ENCODE peak calls at places on chromosomes 16 and 17, in seven cellular contexts. P, T, C, Y, Q, N and Z are unnamed samples.

GRCh38 chr17:82520041-82520910 is 744 bp downstream of the FOXK2 start:
- DNase-seq in C (no peak), Y (peak), Q (peak), T (peak), N (peak), P (no peak), Z (no peak)

GRCh38 chr17:77857613-77858012 is 100.9 kb upstream of the TNRC6C start:
- DNase-seq in P (no peak), N (no peak), Q (no peak), T (no peak), Y (no peak), C (no peak), Z (no peak)

GRCh38 chr16:337437-337836 is 15.1 kb downstream of the AXIN1 start:
- DNase-seq in N (no peak), P (no peak), T (no peak), Q (no peak), C (no peak), Y (no peak), Z (no peak)

GRCh38 chr16:3317315-3317999 is 12.2 kb downstream of the ZNF75A start:
- DNase-seq in Y (no peak), Q (peak), C (no peak), T (peak), N (no peak), P (no peak), Z (no peak)

GRCh38 chr17:59890720-59891119 is 2.0 kb downstream of the TUBD1 start:
- DNase-seq in P (no peak), T (peak), Y (no peak), C (no peak), N (no peak), Q (peak), Z (no peak)

GRCh38 chr17:58365185-58365979 is 13.4 kb upstream of the SUPT4H1 start:
- DNase-seq in Q (no peak), C (no peak), N (no peak), Y (no peak), P (no peak), T (no peak), Z (no peak)

GRCh38 chr16:90004577-90004976 is 14.7 kb downstream of the DBNDD1 start:
- DNase-seq in N (no peak), T (peak), C (no peak), P (no peak), Q (no peak), Y (no peak), Z (no peak)

GRCh38 chr16:68075980-68076379 is 9.2 kb upstream of the NFATC3 start:
- DNase-seq in Y (no peak), C (no peak), Q (no peak), N (no peak), T (no peak), P (no peak), Z (no peak)

GRCh38 chr17:75288784-75289121 is 480 bp downstream of the SLC25A19 start:
- DNase-seq in Y (no peak), N (no peak), C (no peak), P (peak), T (peak), Q (peak), Z (no peak)

GRCh38 chr16:53999123-53999522 is 287.5 kb downstream of the IRX3 start:
- DNase-seq in C (no peak), T (no peak), Q (no peak), P (no peak), Y (no peak), N (no peak), Z (no peak)

GRCh38 chr16:59684911-59685310 is 950.8 kb upstream of the GOT2 start:
- DNase-seq in C (no peak), P (no peak), Y (no peak), N (no peak), T (peak), Q (no peak), Z (no peak)

GRCh38 chr17:37826497-37827115 is 81.7 kb upstream of the HNF1B start:
- DNase-seq in C (no peak), P (no peak), Y (no peak), T (no peak), N (no peak), Q (no peak), Z (no peak)

GRCh38 chr16:27285676-27286196 is 17.2 kb upstream of the NSMCE1 start:
- DNase-seq in T (no peak), Q (no peak), Y (no peak), P (no peak), C (no peak), N (no peak), Z (no peak)

GRCh38 chr16:51719376-51719775 is 568.3 kb upstream of the SALL1 start:
- DNase-seq in Q (no peak), Y (no peak), P (no peak), C (no peak), T (no peak), N (no peak), Z (no peak)

GRCh38 chr16:55622302-55622701 is 33.5 kb upstream of the SLC6A2 start:
- DNase-seq in Y (no peak), C (no peak), N (no peak), T (no peak), Q (no peak), P (no peak), Z (no peak)

GRCh38 chr16:14539156-14539555 is 90.9 kb downstream of the PARN start:
- DNase-seq in C (no peak), T (no peak), N (no peak), P (no peak), Q (no peak), Y (no peak), Z (no peak)

GRCh38 chr16:55981557-55981956 is 106.4 kb upstream of the CES5A start:
- DNase-seq in C (no peak), P (no peak), T (no peak), Q (no peak), Y (no peak), N (no peak), Z (no peak)

GRCh38 chr16:424033-424622 is 1.3 kb upstream of the RAB11FIP3 start:
- DNase-seq in N (no peak), Q (peak), C (peak), Y (no peak), T (peak), P (no peak), Z (peak)

GRCh38 chr17:48894886-48895285 is 2.3 kb downstream of the ATP5MC1 start:
- DNase-seq in P (no peak), Q (no peak), Y (no peak), N (no peak), T (no peak), C (no peak), Z (no peak)

GRCh38 chr17:34665150-34665802 is 85.9 kb downstream of the TMEM132E start:
- DNase-seq in N (no peak), C (no peak), T (no peak), Q (no peak), P (no peak), Y (no peak), Z (no peak)

GRCh38 chr17:48054238-48055185 is 6.4 kb downstream of the NFE2L1 start:
- DNase-seq in N (no peak), C (no peak), Y (no peak), Q (peak), P (peak), T (no peak), Z (no peak)

GRCh38 chr16:57026778-57027062 is 37.4 kb downstream of the NLRC5 start:
- DNase-seq in C (no peak), Q (no peak), P (no peak), T (no peak), Y (no peak), N (no peak), Z (no peak)

GRCh38 chr17:79607941-79608728 is 2.7 kb downstream of the RBFOX3 start:
- DNase-seq in Y (no peak), P (peak), Q (peak), T (peak), N (no peak), C (no peak), Z (no peak)

GRCh38 chr16:9135797-9136196 is 44.4 kb downstream of the HAPSTR1 start:
- DNase-seq in T (no peak), P (no peak), N (no peak), Q (peak), C (no peak), Y (no peak), Z (no peak)

GRCh38 chr17:77392376-77393273 is 251.9 kb downstream of the SEC14L1 start:
- DNase-seq in Y (no peak), Q (no peak), T (no peak), C (no peak), P (no peak), N (no peak), Z (no peak)

GRCh38 chr16:11669380-11670146 is 1.3 kb downstream of the SNN start:
- DNase-seq in P (no peak), Q (no peak), Y (no peak), N (no peak), T (peak), C (no peak), Z (no peak)

GRCh38 chr17:5437721-5438317 is 1.1 kb downstream of the C1QBP start:
- DNase-seq in C (no peak), N (no peak), Q (peak), T (peak), Y (no peak), P (no peak), Z (no peak)

GRCh38 chr17:47733414-47734288 is 615 bp downstream of the TBX21 start:
- DNase-seq in P (no peak), Q (no peak), T (no peak), N (peak), C (no peak), Y (no peak), Z (no peak)

GRCh38 chr17:72376486-72377345 is 255.9 kb downstream of the SOX9 start:
- DNase-seq in P (peak), Y (no peak), C (no peak), T (no peak), Q (no peak), N (no peak), Z (no peak)

GRCh38 chr17:68832140-68832871 is 122.9 kb downstream of the ABCA8 start:
- DNase-seq in P (no peak), C (no peak), N (no peak), T (no peak), Q (no peak), Y (no peak), Z (no peak)

GRCh38 chr16:88754912-88755744 is 29.9 kb downstream of the PIEZO1 start:
- DNase-seq in T (peak), N (no peak), Y (no peak), P (no peak), Q (peak), C (peak), Z (no peak)

GRCh38 chr17:66716236-66717026 is 118.5 kb upstream of the CACNG5 start:
- DNase-seq in C (no peak), T (peak), N (no peak), Y (no peak), P (no peak), Q (no peak), Z (no peak)

GRCh38 chr17:62827722-62828498 is 19.8 kb upstream of the MARCHF10 start:
- DNase-seq in N (no peak), P (no peak), Y (no peak), Q (no peak), T (peak), C (no peak), Z (no peak)

GRCh38 chr16:62277942-62278341 is 241.7 kb upstream of the CDH8 start:
- DNase-seq in T (no peak), N (no peak), Q (no peak), P (no peak), Y (no peak), C (no peak), Z (no peak)

GRCh38 chr17:492015-492399 is 139.4 kb upstream of the RPH3AL start:
- DNase-seq in Y (no peak), P (no peak), N (no peak), C (no peak), T (no peak), Q (no peak), Z (no peak)

GRCh38 chr17:55632893-55633292 is 89.8 kb downstream of the TMEM100 start:
- DNase-seq in C (no peak), P (no peak), Q (no peak), N (no peak), Y (no peak), T (no peak), Z (no peak)